ENCODE peak calls at places on chromosome 20, in four cellular contexts. G is fibroblast of lung, L is gastrocnemius medialis, K is heart left ventricle. Q is an unnamed sample. For H3K4me1, the result is how much of the 10 kb centered on the place peaks cover.

GRCh38 chr20:10696650-10697049 is 22.9 kb upstream of the JAG1 start:
- DNase-seq in G (no peak), L (no peak), K (no peak), Q (no peak)

GRCh38 chr20:17725094-17725835 is 25.5 kb downstream of the BANF2 start:
- DNase-seq in G (no peak), L (no peak), K (no peak), Q (peak)

GRCh38 chr20:1533059-1533458 is 24.4 kb downstream of the SIRPD start:
- DNase-seq in G (no peak), L (no peak), K (no peak), Q (no peak)

GRCh38 chr20:34215711-34216381 is 25.4 kb upstream of the ASIP start:
- DNase-seq in G (peak), L (peak), K (peak), Q (peak)

GRCh38 chr20:9974324-9974723 is 60.5 kb upstream of the ANKEF1 start:
- DNase-seq in G (no peak), L (no peak), K (no peak), Q (no peak)

GRCh38 chr20:35451295-35451694 is 4.1 kb upstream of the CEP250 start:
- DNase-seq in G (no peak), L (no peak), K (no peak), Q (no peak)

GRCh38 chr20:61099786-61100185 is 152.3 kb upstream of the CDH4 start:
- DNase-seq in G (peak), L (no peak), K (no peak), Q (no peak)

GRCh38 chr20:59137532-59137931 is 26.1 kb upstream of the ZNF831 start:
- DNase-seq in G (no peak), L (peak), K (peak), Q (no peak)

GRCh38 chr20:61436268-61436667 is 184.2 kb downstream of the CDH4 start:
- DNase-seq in G (peak), L (no peak), K (no peak), Q (no peak)

GRCh38 chr20:1299522-1299921 is 29.4 kb downstream of the SDCBP2 start:
- DNase-seq in G (no peak), L (no peak), K (no peak), Q (no peak)

GRCh38 chr20:56359212-56360132 is 698 bp downstream of the FAM210B start:
- DNase-seq in G (peak), L (peak), K (peak), Q (peak)

GRCh38 chr20:34618676-34619075 is 58.2 kb downstream of the PIGU start:
- DNase-seq in G (no peak), L (no peak), K (no peak), Q (no peak)

GRCh38 chr20:1422756-1423155 is 29.9 kb upstream of the FKBP1A start:
- DNase-seq in G (no peak), L (no peak), K (no peak), Q (no peak)

GRCh38 chr20:25238319-25239037 is 9.4 kb upstream of the PYGB start:
- DNase-seq in G (peak), L (no peak), K (no peak), Q (no peak)

DNA sequence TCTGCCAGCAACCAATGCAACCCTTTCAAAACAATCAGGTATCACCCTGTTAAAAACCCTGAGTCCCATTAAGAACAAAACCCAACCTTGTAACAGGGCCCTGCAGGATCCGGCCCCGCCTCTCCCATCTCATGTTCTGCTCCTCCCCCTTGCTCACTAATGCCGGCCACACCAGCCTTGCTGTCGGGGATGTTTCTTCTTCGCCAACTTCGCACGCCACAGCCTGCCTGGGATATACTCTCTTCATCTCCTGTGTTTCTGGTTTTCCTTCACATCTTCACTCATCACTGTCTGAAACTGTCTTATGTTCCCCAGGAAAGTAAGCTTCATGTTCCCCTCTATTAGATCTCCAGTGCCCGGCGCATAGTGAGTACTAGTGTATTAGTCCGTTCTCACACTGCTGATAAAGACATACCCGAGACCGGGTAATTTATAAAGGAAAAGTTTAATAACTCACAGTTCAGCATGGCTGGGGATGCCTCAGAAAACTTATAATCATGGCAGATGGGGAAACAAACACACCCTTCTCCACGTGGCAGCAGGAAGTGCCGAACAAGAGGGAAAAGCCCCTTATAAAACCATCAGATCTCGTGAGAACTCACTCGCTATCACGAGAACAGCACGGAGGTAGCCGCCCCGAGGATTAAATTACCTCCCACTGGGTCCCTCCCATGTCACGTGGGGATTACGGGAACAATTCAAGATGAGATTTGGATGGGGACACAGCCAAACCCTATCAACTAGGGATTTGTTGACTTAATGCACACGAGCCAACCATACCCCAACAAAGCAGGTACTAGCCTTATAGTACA is 5.1 kb downstream of the TP53RK start:
- DNase-seq in G (peak), L (no peak), K (peak), Q (peak)
- H3K4me1 ChIP-seq in G (under half), L (under half), K (under half), Q (half or more)

GRCh38 chr20:49948809-49949507 is 12.8 kb downstream of the RNF114 start:
- DNase-seq in G (peak), L (no peak), K (no peak), Q (no peak)
- H3K4me3 ChIP-seq in G (no peak), L (no peak), K (no peak), Q (no peak)

DNA sequence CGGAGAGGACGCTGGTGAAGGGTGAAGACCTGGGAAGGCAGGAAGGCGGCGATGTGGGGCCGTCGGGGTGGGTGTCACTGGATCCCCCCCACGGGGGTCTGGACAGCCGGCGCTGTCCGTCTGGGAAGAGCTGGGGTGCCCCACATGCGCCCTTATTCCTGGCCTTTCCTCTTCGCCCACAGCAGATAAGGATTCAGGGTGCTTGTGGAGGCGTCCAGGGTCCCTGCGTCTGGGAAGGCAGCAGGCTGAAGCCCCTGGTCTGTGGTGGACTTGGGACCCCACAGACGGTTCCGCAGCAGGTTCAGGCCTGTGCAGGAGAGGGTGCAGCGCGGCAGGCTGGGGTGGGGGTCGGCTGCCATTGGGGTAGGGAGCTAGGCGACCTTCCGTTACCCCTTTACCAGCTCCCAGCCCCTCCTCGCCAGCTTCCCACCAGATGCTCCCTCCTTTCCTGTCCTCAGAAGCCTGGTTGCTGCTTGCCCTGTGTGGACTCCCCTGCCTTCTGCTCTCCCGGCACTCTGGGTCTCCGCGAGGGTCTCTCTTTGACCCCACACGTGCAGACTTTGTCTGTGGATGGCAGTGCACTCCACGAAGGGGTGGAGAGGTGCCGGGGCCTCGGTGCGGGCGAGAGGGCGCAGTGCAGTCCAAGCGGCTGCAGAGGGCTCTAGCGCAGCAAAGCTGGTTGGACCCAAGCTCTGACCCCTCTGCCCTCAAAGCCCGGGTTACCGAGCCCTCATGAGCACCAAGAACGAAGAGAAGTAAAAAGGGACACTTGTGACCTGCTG is 2.1 kb upstream of the GATA5 start:
- DNase-seq in G (no peak), L (no peak), K (no peak), Q (no peak)
- H3K4me1 ChIP-seq in G (under half), L (under half), K (under half), Q (under half)

DNA sequence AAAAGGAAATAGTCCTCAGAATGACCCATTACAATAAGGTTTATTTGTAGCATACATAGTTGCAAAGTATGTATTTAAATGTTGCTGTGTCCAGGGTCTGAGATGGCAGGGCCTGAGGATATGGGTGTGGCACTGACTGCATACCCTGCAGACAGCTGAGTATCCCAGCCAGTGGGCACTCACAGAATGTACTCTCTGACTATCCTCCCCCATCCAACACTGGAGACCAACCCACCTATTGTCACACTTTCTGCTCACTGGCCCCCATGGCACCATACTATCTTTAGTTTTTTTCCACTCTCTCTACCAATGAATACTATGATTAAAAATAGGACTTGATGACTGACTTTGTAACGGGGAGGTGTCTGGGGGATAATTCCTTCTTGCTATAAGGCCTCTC is 215.8 kb upstream of the FOXA2 start:
- DNase-seq in G (no peak), L (no peak), K (no peak), Q (no peak)
- H3K4me3 ChIP-seq in G (no peak), L (no peak), K (no peak), Q (no peak)

GRCh38 chr20:53788253-53789022 is 194.8 kb upstream of the ZNF217 start:
- DNase-seq in G (no peak), L (no peak), K (no peak), Q (no peak)
- H3K4me1 ChIP-seq in G (under half), L (under half), K (under half), Q (under half)

DNA sequence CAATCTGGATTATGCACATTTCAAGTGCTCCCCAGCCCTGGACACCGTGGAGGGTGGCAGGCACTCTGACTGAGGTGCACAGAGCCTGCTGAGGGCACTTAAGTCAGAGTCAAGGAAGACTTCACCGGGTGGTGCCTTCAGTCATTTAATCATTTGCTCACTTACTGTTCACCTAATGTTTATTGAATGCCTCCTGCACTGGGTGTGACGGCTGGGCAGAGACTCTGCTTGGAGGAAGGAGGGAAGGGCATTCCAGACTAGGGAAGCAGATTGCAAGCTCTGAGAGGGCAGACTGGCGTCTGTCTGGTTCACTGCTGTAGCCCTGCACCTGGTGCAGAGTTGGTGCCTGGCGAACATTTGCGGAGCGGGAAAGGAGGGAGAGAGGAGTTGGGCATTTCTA is 54.2 kb upstream of the FAM83D start:
- DNase-seq in G (no peak), L (no peak), K (no peak), Q (no peak)
- H3K4me3 ChIP-seq in G (no peak), L (no peak), K (no peak), Q (no peak)

DNA sequence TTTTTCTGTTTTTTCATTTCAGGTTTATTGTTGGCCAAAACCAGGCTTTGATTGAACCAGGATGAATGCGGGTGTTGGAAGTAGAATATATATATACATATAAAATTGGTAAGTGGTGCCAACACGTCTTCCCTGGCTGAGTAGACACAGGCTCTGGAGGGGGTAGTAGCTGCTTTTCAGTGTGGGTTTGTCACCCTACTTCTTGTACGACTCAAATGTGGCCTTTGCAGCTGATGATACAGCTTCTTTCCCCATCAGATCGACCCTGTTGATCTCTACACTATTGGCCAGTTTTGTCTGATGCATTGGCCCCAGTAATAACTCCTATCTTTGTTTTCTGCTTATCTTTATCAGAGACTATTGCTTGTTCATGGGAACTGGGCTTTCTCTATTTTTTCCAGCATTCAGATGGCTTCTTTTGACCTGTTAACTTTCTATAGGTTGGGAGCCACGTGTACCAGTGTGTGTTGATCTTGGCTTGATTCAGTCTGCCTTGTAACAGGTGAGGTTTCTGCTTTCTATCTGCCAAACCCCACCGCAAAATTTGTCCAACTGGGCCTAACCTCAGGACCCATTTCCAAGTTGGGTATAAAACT is 2.7 kb upstream of the ZNFX1 start:
- DNase-seq in G (no peak), L (no peak), K (no peak), Q (no peak)
- H3K4me1 ChIP-seq in G (under half), L (half or more), K (under half), Q (half or more)

DNA sequence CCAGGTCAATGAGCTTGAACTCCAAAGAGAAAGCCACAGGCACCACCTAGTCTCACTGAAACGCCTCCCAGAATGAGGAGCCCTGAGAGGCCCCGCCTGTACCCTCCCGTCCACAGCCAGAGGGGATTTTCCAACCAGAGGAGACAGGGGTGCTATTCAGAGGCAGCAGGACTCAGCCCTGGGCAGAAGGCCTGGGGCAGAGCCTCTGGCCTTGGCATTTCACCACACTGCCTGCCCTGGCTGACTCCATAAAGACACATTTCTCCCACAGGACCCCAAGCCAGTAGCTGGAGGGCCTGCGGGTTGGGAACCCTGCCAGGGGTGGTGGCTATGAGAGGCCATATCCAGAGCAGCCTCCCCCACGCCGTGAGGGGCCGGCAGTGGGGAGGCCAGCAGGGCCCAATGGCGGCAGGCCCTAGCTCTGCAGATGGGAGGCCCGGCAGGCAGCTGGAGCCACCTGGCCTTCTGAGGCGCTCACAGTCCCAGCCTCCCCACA is 159.3 kb downstream of the PREX1 start:
- DNase-seq in G (peak), L (no peak), K (no peak), Q (no peak)
- H3K4me3 ChIP-seq in G (no peak), L (no peak), K (no peak), Q (no peak)

DNA sequence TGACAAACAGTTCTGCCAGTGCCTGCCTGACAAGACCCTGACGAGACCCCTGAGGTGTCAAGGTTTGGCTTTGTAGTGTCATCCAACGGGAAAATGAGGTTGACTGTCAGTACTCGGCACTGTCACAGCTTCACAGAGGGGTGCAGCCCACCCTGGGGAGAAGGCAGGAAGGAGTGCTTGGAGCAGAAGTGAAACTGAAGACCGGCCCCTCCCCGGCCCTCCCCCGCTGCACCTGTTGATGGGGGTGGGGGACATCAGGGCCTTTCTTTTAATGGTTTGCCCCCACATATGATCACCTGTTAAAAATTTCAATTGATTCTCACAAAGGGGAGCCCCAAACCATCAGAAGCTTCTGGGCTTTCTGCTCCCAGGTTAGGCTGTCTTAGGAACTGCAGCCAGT is 6.8 kb downstream of the PMEPA1 start:
- DNase-seq in G (no peak), L (no peak), K (no peak), Q (no peak)
- H3K4me1 ChIP-seq in G (under half), L (under half), K (under half), Q (under half)

Q was measured in lower lobe of right lung.